ENCODE peak calls at places on chromosomes 12 and 14, in seven cellular contexts. B is AG20443; A is COLO829; O is stimulated activated CD4-positive, alpha-beta T cell treated with anti-CD3 and anti-CD28 coated beads, Interleukin-4, amount 100 ng/mL, for 48 hours; J is astrocyte of the spinal cord; I is naive B cell; W is NCI-H1092. G is an unnamed sample.

GRCh38 chr12:93347054-93347786 is 30.5 kb upstream of the NUDT4 start:
- DNase-seq in O (no peak), I (no peak), W (no peak), A (no peak), B (no peak), J (no peak), G (no peak)

GRCh38 chr12:116216022-116216756 is 61.3 kb downstream of the MED13L start:
- DNase-seq in J (no peak), I (no peak), B (no peak), A (no peak), O (no peak), W (no peak), G (no peak)

GRCh38 chr14:30673071-30673470 is 51.0 kb downstream of the SCFD1 start:
- DNase-seq in B (no peak), I (no peak), W (no peak), A (no peak), O (no peak), J (no peak), G (no peak)

GRCh38 chr12:6084261-6084968 is 40.1 kb downstream of the VWF start:
- DNase-seq in O (no peak), I (no peak), J (peak), W (no peak), B (peak), A (no peak), G (peak)

GRCh38 chr14:100065161-100065871 is at the start of gene EVL:
- DNase-seq in J (no peak), O (peak), W (no peak), B (no peak), A (no peak), I (peak), G (no peak)

GRCh38 chr14:93041002-93041401 is 74.7 kb downstream of the ITPK1 start:
- DNase-seq in A (no peak), I (no peak), J (no peak), B (no peak), W (no peak), O (no peak), G (no peak)

GRCh38 chr12:107386569-107386968 is 293.2 kb upstream of the CRY1 start:
- DNase-seq in I (no peak), W (no peak), O (no peak), J (no peak), B (no peak), A (no peak), G (no peak)

GRCh38 chr14:78512021-78512420 is 341.8 kb downstream of the NRXN3 start:
- DNase-seq in B (no peak), I (no peak), O (no peak), J (no peak), W (no peak), A (no peak), G (no peak)

GRCh38 chr14:103762011-103762410 is 46.4 kb downstream of the ZFYVE21 start:
- DNase-seq in W (no peak), J (no peak), I (no peak), A (peak), O (no peak), B (no peak), G (no peak)

GRCh38 chr14:90419200-90419599 is 22.4 kb downstream of the CALM1 start:
- DNase-seq in W (no peak), J (peak), B (peak), O (no peak), I (no peak), A (peak), G (no peak)

GRCh38 chr12:46133751-46134150 is 135.1 kb downstream of the SLC38A1 start:
- DNase-seq in A (no peak), I (no peak), B (no peak), W (no peak), J (no peak), O (no peak), G (no peak)

GRCh38 chr12:66863276-66863675 is 184.4 kb upstream of the GRIP1 start:
- DNase-seq in O (no peak), J (no peak), W (no peak), A (no peak), B (no peak), I (no peak), G (no peak)

GRCh38 chr14:91927216-91927615 is 20.3 kb downstream of the FBLN5 start:
- DNase-seq in O (no peak), I (no peak), B (no peak), W (no peak), A (no peak), J (no peak), G (no peak)

GRCh38 chr14:51401272-51401671 is 161.2 kb downstream of the TMX1 start:
- DNase-seq in O (no peak), B (no peak), I (no peak), W (no peak), J (peak), A (no peak), G (no peak)

GRCh38 chr12:104643093-104643646 is 186.4 kb downstream of the CHST11 start:
- DNase-seq in O (no peak), J (no peak), I (peak), W (no peak), B (no peak), A (no peak), G (no peak)

GRCh38 chr12:120791669-120792176 is 66.1 kb downstream of the ACADS start:
- DNase-seq in O (no peak), I (no peak), J (no peak), W (no peak), A (no peak), B (no peak), G (no peak)

GRCh38 chr14:65074449-65075155 is 27.7 kb downstream of the MAX start:
- DNase-seq in A (no peak), I (peak), J (no peak), W (no peak), B (no peak), O (no peak), G (no peak)

GRCh38 chr12:111584959-111585358 is 14.2 kb downstream of the ATXN2 start:
- DNase-seq in B (no peak), I (no peak), W (no peak), A (no peak), J (no peak), O (no peak), G (no peak)

G was measured in NCI-H526.